ENCODE peak calls at places on chromosomes 2 and 18, in nine cellular contexts. C is left ventricle myocardium inferior, O is cardiac muscle cell, F is right atrium auricular region, X is neuronal stem cell, T is psoas muscle, L is left lung, D is upper lobe of left lung, V is small intestine. H is an unnamed sample.

GRCh38 chr2:148554459-148555247 is 89.9 kb upstream of the EPC2 start:
- DNase-seq in C (no peak), O (no peak), F (no peak), X (no peak), T (no peak), L (no peak), D (no peak), V (no peak), H (peak; percentile 3)

GRCh38 chr2:159906315-159906714 is 108.3 kb upstream of the CD302 start:
- DNase-seq in C (no peak), O (no peak), F (no peak), X (no peak), T (no peak), L (no peak), D (no peak), V (peak; percentile 84), H (no peak)

GRCh38 chr2:34162236-34162635 is 563.1 kb upstream of the FAM98A start:
- DNase-seq in C (no peak), O (no peak), F (no peak), X (no peak), T (no peak), L (no peak), D (no peak), V (no peak), H (no peak)

GRCh38 chr2:7030810-7031209 is 113.6 kb downstream of the RNF144A start:
- DNase-seq in C (no peak), O (no peak), F (no peak), X (no peak), T (no peak), L (no peak), D (no peak), V (no peak), H (no peak)

GRCh38 chr2:3638456-3638810 is 19.6 kb upstream of the ALLC start:
- DNase-seq in C (no peak), O (no peak), F (no peak), X (no peak), T (no peak), L (no peak), D (no peak), V (no peak), H (no peak)

GRCh38 chr2:223076573-223076972 is 24.6 kb downstream of the KCNE4 start:
- DNase-seq in C (no peak), O (peak; percentile 56), F (no peak), X (no peak), T (no peak), L (no peak), D (no peak), V (no peak), H (no peak)

GRCh38 chr2:171688129-171688465 is 828 bp downstream of the DYNC1I2 start:
- DNase-seq in C (no peak), O (peak; percentile 33), F (no peak), X (no peak), T (no peak), L (no peak), D (no peak), V (no peak), H (peak; percentile 65)

GRCh38 chr18:59478591-59478990 is 119.5 kb upstream of the LMAN1 start:
- DNase-seq in C (no peak), O (peak; percentile 29), F (no peak), X (no peak), T (no peak), L (no peak), D (no peak), V (no peak), H (peak; percentile 92)

GRCh38 chr2:80185091-80185490 is 119.5 kb downstream of the LRRTM1 start:
- DNase-seq in C (no peak), O (no peak), F (no peak), X (no peak), T (no peak), L (no peak), D (no peak), V (no peak), H (no peak)
- H3K9me3 ChIP-seq in C (peaks cover 23% of the 10 kb centered on the region), O (no peaks in the 10 kb centered on the region), F (no peaks in the 10 kb centered on the region), X (peaks cover 4% of the 10 kb centered on the region), T (peaks cover 5% of the 10 kb centered on the region), L (no peaks in the 10 kb centered on the region), D (no peaks in the 10 kb centered on the region), V (no peaks in the 10 kb centered on the region), H (peaks cover 6% of the 10 kb centered on the region)

GRCh38 chr2:36458106-36458505 is 102.5 kb downstream of the CRIM1 start:
- DNase-seq in C (no peak), O (no peak), F (no peak), X (no peak), T (no peak), L (no peak), D (no peak), V (no peak), H (no peak)
- H3K4me1 ChIP-seq in C (peaks cover 75% of the 10 kb centered on the region), O (no peaks in the 10 kb centered on the region), F (peaks cover 53% of the 10 kb centered on the region), X (peaks cover 22% of the 10 kb centered on the region), T (peaks cover 72% of the 10 kb centered on the region), L (peaks cover 46% of the 10 kb centered on the region), D (peaks cover 48% of the 10 kb centered on the region), V (peaks cover 2% of the 10 kb centered on the region), H (peaks cover 64% of the 10 kb centered on the region)

DNA sequence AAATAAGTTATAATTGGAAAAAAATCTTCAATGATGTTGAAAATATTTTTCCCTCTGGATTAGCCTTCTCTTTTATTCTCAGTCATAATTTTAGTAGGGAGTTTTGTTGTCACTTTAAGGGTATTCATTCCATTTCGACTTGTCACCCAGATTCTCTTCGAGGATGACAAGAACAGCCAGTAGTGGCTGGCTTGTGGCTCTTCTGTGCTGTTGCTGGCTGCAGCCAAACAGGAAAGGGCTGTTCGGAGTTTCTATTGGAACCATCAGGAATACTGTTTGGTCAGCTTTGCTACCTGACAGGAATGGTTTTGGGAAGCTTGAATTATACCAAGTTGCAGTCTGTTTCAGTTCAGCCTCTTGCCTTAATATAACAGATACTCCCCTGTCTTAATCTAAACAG is 41.6 kb downstream of the MGAT5 start:
- DNase-seq in C (no peak), O (no peak), F (no peak), X (no peak), T (no peak), L (no peak), D (no peak), V (no peak), H (no peak)
- H3K4me3 ChIP-seq in C (no peak overlapping the region), O (no peak overlapping the region), F (no peak overlapping the region), X (no peak overlapping the region), T (no peak overlapping the region), L (no peak overlapping the region), D (no peak overlapping the region), V (no peak overlapping the region), H (no peak overlapping the region)

DNA sequence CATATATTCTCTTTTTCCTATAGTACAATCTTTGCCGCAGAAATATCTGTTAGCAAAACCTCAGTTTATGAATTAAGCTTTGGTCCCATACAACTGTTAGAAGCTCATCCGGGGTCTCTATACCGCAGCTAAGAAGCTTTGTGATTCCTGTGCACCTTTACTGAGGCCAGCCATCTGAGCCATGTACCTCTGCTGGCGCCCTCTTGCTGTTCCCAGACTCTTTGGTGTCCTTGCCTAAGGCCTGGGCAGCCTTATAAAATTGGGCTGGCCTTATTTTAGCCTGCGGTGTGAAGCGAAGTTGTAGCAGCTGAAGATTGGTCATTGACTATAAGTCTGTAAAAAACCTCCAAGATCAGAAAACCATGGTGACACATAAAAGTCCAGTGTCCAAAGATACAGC is 1135.1 kb upstream of the CHAC2 start:
- DNase-seq in C (no peak), O (no peak), F (no peak), X (no peak), T (no peak), L (no peak), D (no peak), V (no peak), H (no peak)
- H3K9me3 ChIP-seq in C (no peaks in the 10 kb centered on the region), O (no peaks in the 10 kb centered on the region), F (no peaks in the 10 kb centered on the region), X (no peaks in the 10 kb centered on the region), T (no peaks in the 10 kb centered on the region), L (no peaks in the 10 kb centered on the region), D (no peaks in the 10 kb centered on the region), V (no peaks in the 10 kb centered on the region), H (peaks cover 3% of the 10 kb centered on the region)

DNA sequence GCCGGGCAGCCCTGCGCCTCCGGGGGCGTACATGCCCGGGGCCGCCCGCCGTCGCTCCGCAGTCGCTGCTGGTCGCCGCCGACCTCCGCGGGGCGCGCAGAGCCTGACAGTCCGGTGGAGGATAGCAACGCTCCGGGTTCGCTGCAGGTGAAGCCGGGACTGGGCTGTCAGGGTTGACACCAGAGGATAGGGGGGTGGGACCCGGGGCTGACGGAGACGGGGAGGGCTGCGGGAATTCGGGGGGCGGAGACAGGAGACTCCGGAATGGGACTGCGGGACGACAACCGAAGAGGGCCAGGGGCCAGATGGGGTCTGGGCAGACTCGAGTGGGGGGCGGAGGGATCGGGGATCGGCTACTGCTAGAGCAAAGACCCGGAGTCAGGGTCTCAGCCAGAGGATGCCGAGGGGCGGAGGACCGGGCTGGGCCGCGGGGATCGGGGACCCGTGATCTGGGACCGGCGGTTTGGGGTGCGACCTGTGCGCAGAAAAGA is 403 bp downstream of the TMEM127 start:
- DNase-seq in C (peak; percentile 59), O (no peak), F (no peak), X (no peak), T (no peak), L (peak; percentile 71), D (peak; percentile 90), V (no peak), H (peak; percentile 62)
- H3K4me1 ChIP-seq in C (peaks cover 72% of the 10 kb centered on the region), O (peaks cover 30% of the 10 kb centered on the region), F (peaks cover 63% of the 10 kb centered on the region), X (peaks cover 5% of the 10 kb centered on the region), T (peaks cover 47% of the 10 kb centered on the region), L (peaks cover 62% of the 10 kb centered on the region), D (peaks cover 41% of the 10 kb centered on the region), V (peaks cover 13% of the 10 kb centered on the region), H (peaks cover 37% of the 10 kb centered on the region)

DNA sequence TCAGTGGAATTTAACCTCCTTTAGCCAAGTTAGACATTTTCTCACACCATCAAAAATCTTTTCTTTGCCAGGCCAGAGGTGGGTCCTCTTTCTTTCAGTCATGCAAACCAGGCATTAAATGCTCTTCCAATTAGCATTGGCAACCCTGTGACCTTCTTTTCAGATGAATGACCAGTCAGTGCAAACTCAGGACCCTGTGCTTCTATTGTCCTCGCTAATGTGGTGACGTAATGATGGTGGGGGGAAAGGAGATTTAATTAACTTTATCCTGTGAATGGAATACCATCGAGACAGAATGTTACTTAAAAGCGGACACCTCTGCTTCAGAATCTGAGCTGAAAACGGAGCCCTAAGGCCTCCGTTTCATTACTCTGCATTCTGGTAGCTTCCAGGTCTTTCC is 23.3 kb upstream of the STPG4 start:
- DNase-seq in C (no peak), O (no peak), F (no peak), X (peak; percentile 91), T (no peak), L (no peak), D (no peak), V (no peak), H (no peak)
- H3K4me3 ChIP-seq in C (no peak overlapping the region), O (no peak overlapping the region), F (no peak overlapping the region), X (no peak overlapping the region), T (no peak overlapping the region), L (no peak overlapping the region), D (no peak overlapping the region), V (no peak overlapping the region), H (no peak overlapping the region)

DNA sequence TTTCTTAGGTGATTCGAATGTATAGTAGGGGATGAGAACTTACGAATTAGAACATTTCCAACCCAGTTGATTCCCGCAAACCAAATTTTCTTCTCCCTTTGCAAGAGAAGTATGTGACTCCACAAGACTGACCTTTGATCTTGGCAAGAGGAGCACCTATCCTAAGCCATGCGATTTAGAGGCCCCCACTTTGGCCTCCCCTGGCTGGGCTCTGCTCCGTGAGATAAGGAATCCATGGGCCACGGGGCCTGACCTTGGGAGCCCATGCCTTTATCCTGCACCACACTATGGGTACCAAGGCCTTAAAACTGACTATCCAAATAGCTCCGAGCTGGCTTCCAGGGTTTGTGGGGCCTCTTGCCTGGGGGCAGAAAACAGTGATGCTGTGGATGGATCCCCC is 135.8 kb downstream of the LRRTM1 start:
- DNase-seq in C (no peak), O (no peak), F (no peak), X (no peak), T (no peak), L (no peak), D (no peak), V (no peak), H (no peak)
- H3K9me3 ChIP-seq in C (no peaks in the 10 kb centered on the region), O (no peaks in the 10 kb centered on the region), F (no peaks in the 10 kb centered on the region), X (no peaks in the 10 kb centered on the region), T (no peaks in the 10 kb centered on the region), L (no peaks in the 10 kb centered on the region), D (no peaks in the 10 kb centered on the region), V (no peaks in the 10 kb centered on the region), H (no peaks in the 10 kb centered on the region)

GRCh38 chr2:119694470-119694993 is 15.5 kb downstream of the TMEM177 start:
- DNase-seq in C (no peak), O (no peak), F (no peak), X (no peak), T (no peak), L (no peak), D (no peak), V (no peak), H (no peak)
- H3K4me1 ChIP-seq in C (no peaks in the 10 kb centered on the region), O (no peaks in the 10 kb centered on the region), F (peaks cover 8% of the 10 kb centered on the region), X (peaks cover 35% of the 10 kb centered on the region), T (peaks cover 5% of the 10 kb centered on the region), L (peaks cover 5% of the 10 kb centered on the region), D (peaks cover 18% of the 10 kb centered on the region), V (no peaks in the 10 kb centered on the region), H (peaks cover 8% of the 10 kb centered on the region)